ENCODE peak calls at places on chromosomes 6 and 20, in seven cellular contexts. One of them, this sample, is unnamed.

GRCh38 chr6:132316970-132317369 is 84.3 kb downstream of the MOXD1 start:
- DNase-seq in right lobe of liver: no peak
- DNase-seq in tibial nerve: no peak
- DNase-seq in esophagus muscularis mucosa: no peak
- DNase-seq in ascending aorta: no peak
- DNase-seq in CD8-positive, alpha-beta T cell: no peak
- DNase-seq in astrocyte: no peak
- DNase-seq in this sample: no peak

GRCh38 chr6:168163096-168163731 is 84.2 kb upstream of the FRMD1 start:
- DNase-seq in right lobe of liver: no peak
- DNase-seq in tibial nerve: peak; percentile 3
- DNase-seq in esophagus muscularis mucosa: peak; percentile 85
- DNase-seq in ascending aorta: no peak
- DNase-seq in CD8-positive, alpha-beta T cell: no peak
- DNase-seq in astrocyte: peak; percentile 34
- DNase-seq in this sample: no peak

GRCh38 chr6:133641111-133641510 is 247.8 kb upstream of the TCF21 start:
- DNase-seq in right lobe of liver: no peak
- DNase-seq in tibial nerve: no peak
- DNase-seq in esophagus muscularis mucosa: no peak
- DNase-seq in ascending aorta: no peak
- DNase-seq in CD8-positive, alpha-beta T cell: no peak
- DNase-seq in astrocyte: peak; percentile 26
- DNase-seq in this sample: no peak

GRCh38 chr20:13819885-13820645 is 35.2 kb downstream of the NDUFAF5 start:
- DNase-seq in right lobe of liver: peak; percentile 60
- DNase-seq in tibial nerve: no peak
- DNase-seq in esophagus muscularis mucosa: no peak
- DNase-seq in ascending aorta: no peak
- DNase-seq in CD8-positive, alpha-beta T cell: no peak
- DNase-seq in astrocyte: peak; percentile 29
- DNase-seq in this sample: peak; percentile 28

GRCh38 chr6:45728674-45729073 is 287.0 kb downstream of the CLIC5 start:
- DNase-seq in right lobe of liver: no peak
- DNase-seq in tibial nerve: no peak
- DNase-seq in esophagus muscularis mucosa: no peak
- DNase-seq in ascending aorta: no peak
- DNase-seq in CD8-positive, alpha-beta T cell: no peak
- DNase-seq in astrocyte: peak; percentile 68
- DNase-seq in this sample: no peak

GRCh38 chr20:1975251-1975650 is 18.6 kb downstream of the PDYN start:
- DNase-seq in right lobe of liver: no peak
- DNase-seq in tibial nerve: no peak
- DNase-seq in esophagus muscularis mucosa: no peak
- DNase-seq in ascending aorta: no peak
- DNase-seq in CD8-positive, alpha-beta T cell: no peak
- DNase-seq in astrocyte: no peak
- DNase-seq in this sample: no peak

GRCh38 chr20:4957939-4958362 is 43.4 kb downstream of the SLC23A2 start:
- DNase-seq in right lobe of liver: no peak
- DNase-seq in tibial nerve: no peak
- DNase-seq in esophagus muscularis mucosa: no peak
- DNase-seq in ascending aorta: no peak
- DNase-seq in CD8-positive, alpha-beta T cell: no peak
- DNase-seq in astrocyte: peak; percentile 80
- DNase-seq in this sample: no peak

GRCh38 chr20:62590301-62591121 is 51.8 kb upstream of the SLCO4A1 start:
- DNase-seq in right lobe of liver: no peak
- DNase-seq in tibial nerve: no peak
- DNase-seq in esophagus muscularis mucosa: no peak
- DNase-seq in ascending aorta: peak; percentile 72
- DNase-seq in CD8-positive, alpha-beta T cell: no peak
- DNase-seq in astrocyte: peak; percentile 82
- DNase-seq in this sample: peak; percentile 73

GRCh38 chr20:56249244-56249955 is 868 bp downstream of the MC3R start:
- DNase-seq in right lobe of liver: no peak
- DNase-seq in tibial nerve: no peak
- DNase-seq in esophagus muscularis mucosa: no peak
- DNase-seq in ascending aorta: no peak
- DNase-seq in CD8-positive, alpha-beta T cell: no peak
- DNase-seq in astrocyte: no peak
- DNase-seq in this sample: peak; percentile 46

GRCh38 chr6:124819340-124819739 is 142.9 kb upstream of the RNF217 start:
- DNase-seq in right lobe of liver: no peak
- DNase-seq in tibial nerve: no peak
- DNase-seq in esophagus muscularis mucosa: no peak
- DNase-seq in ascending aorta: no peak
- DNase-seq in CD8-positive, alpha-beta T cell: no peak
- DNase-seq in astrocyte: no peak
- DNase-seq in this sample: no peak

GRCh38 chr6:135627092-135627715 is 129.7 kb upstream of the AHI1 start:
- DNase-seq in right lobe of liver: no peak
- DNase-seq in tibial nerve: no peak
- DNase-seq in esophagus muscularis mucosa: no peak
- DNase-seq in ascending aorta: no peak
- DNase-seq in CD8-positive, alpha-beta T cell: no peak
- DNase-seq in astrocyte: no peak
- DNase-seq in this sample: no peak

GRCh38 chr6:45650527-45651135 is 272.9 kb upstream of the SUPT3H start:
- DNase-seq in right lobe of liver: no peak
- DNase-seq in tibial nerve: no peak
- DNase-seq in esophagus muscularis mucosa: no peak
- DNase-seq in ascending aorta: peak; percentile 37
- DNase-seq in CD8-positive, alpha-beta T cell: no peak
- DNase-seq in astrocyte: peak; percentile 96
- DNase-seq in this sample: no peak

GRCh38 chr20:17968366-17969275 is at the start of the genes MGME1 and SNX5:
- DNase-seq in right lobe of liver: peak; percentile 100
- DNase-seq in tibial nerve: peak; percentile 97
- DNase-seq in esophagus muscularis mucosa: peak; percentile 100
- DNase-seq in ascending aorta: peak; percentile 100
- DNase-seq in CD8-positive, alpha-beta T cell: peak; percentile 98
- DNase-seq in astrocyte: peak; percentile 98
- DNase-seq in this sample: peak; percentile 100
- TF ChIP-seq CTCF in right lobe of liver: no peak
- TF ChIP-seq CTCF in tibial nerve: peak; percentile 5
- TF ChIP-seq CTCF in esophagus muscularis mucosa: peak; percentile 4
- TF ChIP-seq CTCF in ascending aorta: no peak
- TF ChIP-seq CTCF in CD8-positive, alpha-beta T cell: no peak
- TF ChIP-seq CTCF in astrocyte: no peak
- TF ChIP-seq CTCF in this sample: no peak

DNA sequence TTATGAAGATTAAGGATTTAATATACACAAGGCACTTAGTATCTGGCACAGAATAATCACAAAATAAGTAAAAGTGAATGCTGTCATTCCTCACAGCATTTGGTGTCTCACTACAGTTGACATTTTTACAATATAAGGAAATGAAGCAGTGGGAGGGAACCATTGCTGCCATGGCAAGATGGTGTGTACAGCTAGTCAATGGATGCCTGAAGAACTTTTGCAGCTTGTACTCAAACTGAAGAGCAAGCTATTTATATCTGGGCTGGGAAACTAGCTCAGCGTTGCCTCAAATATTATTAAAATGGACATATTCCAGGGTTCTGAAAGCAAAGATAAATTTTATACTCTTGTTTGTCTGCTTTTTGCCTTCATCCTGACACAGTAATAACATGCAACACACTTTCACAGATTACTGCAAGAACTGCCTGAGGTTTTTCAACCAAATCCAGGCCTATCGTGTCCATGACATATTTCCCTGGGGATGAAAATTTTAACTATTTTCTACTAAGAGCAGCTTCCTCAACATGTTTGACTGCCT is 156.4 kb upstream of the COL21A1 start:
- DNase-seq in right lobe of liver: no peak
- DNase-seq in tibial nerve: no peak
- DNase-seq in esophagus muscularis mucosa: no peak
- DNase-seq in ascending aorta: no peak
- DNase-seq in CD8-positive, alpha-beta T cell: no peak
- DNase-seq in astrocyte: no peak
- DNase-seq in this sample: no peak
- H3K4me1 ChIP-seq in right lobe of liver: no peaks in the 10 kb centered on the region
- H3K4me1 ChIP-seq in tibial nerve: no peaks in the 10 kb centered on the region
- H3K4me1 ChIP-seq in esophagus muscularis mucosa: peaks cover 15% of the 10 kb centered on the region
- H3K4me1 ChIP-seq in ascending aorta: no peaks in the 10 kb centered on the region
- H3K4me1 ChIP-seq in CD8-positive, alpha-beta T cell: no peaks in the 10 kb centered on the region
- H3K4me1 ChIP-seq in astrocyte: peaks cover 4% of the 10 kb centered on the region
- H3K4me1 ChIP-seq in this sample: no peaks in the 10 kb centered on the region

GRCh38 chr20:46376196-46376785 is 30.1 kb downstream of the ELMO2 start:
- DNase-seq in right lobe of liver: no peak
- DNase-seq in tibial nerve: no peak
- DNase-seq in esophagus muscularis mucosa: no peak
- DNase-seq in ascending aorta: no peak
- DNase-seq in CD8-positive, alpha-beta T cell: no peak
- DNase-seq in astrocyte: no peak
- DNase-seq in this sample: no peak
- H3K36me3 ChIP-seq in right lobe of liver: peaks cover 38% of the 10 kb centered on the region
- H3K36me3 ChIP-seq in tibial nerve: peaks cover 35% of the 10 kb centered on the region
- H3K36me3 ChIP-seq in esophagus muscularis mucosa: peaks cover 100% of the 10 kb centered on the region
- H3K36me3 ChIP-seq in ascending aorta: peaks cover 67% of the 10 kb centered on the region
- H3K36me3 ChIP-seq in CD8-positive, alpha-beta T cell: peaks cover 55% of the 10 kb centered on the region
- H3K36me3 ChIP-seq in astrocyte: peaks cover 45% of the 10 kb centered on the region
- H3K36me3 ChIP-seq in this sample: peaks cover 21% of the 10 kb centered on the region

GRCh38 chr6:127515794-127516675 is 3.1 kb downstream of the MTCL3 start:
- DNase-seq in right lobe of liver: no peak
- DNase-seq in tibial nerve: peak; percentile 33
- DNase-seq in esophagus muscularis mucosa: no peak
- DNase-seq in ascending aorta: peak; percentile 64
- DNase-seq in CD8-positive, alpha-beta T cell: peak; percentile 53
- DNase-seq in astrocyte: peak; percentile 58
- DNase-seq in this sample: peak; percentile 63
- TF ChIP-seq CTCF in right lobe of liver: no peak
- TF ChIP-seq CTCF in tibial nerve: no peak
- TF ChIP-seq CTCF in esophagus muscularis mucosa: no peak
- TF ChIP-seq CTCF in ascending aorta: no peak
- TF ChIP-seq CTCF in CD8-positive, alpha-beta T cell: no peak
- TF ChIP-seq CTCF in astrocyte: no peak
- TF ChIP-seq CTCF in this sample: no peak

GRCh38 chr6:8082572-8082953 is 18.4 kb upstream of the BLOC1S5 start:
- DNase-seq in right lobe of liver: no peak
- DNase-seq in tibial nerve: no peak
- DNase-seq in esophagus muscularis mucosa: no peak
- DNase-seq in ascending aorta: no peak
- DNase-seq in CD8-positive, alpha-beta T cell: no peak
- DNase-seq in astrocyte: no peak
- DNase-seq in this sample: no peak
- H3K4me1 ChIP-seq in right lobe of liver: peaks cover 5% of the 10 kb centered on the region
- H3K4me1 ChIP-seq in tibial nerve: peaks cover 28% of the 10 kb centered on the region
- H3K4me1 ChIP-seq in esophagus muscularis mucosa: peaks cover 27% of the 10 kb centered on the region
- H3K4me1 ChIP-seq in ascending aorta: no peaks in the 10 kb centered on the region
- H3K4me1 ChIP-seq in CD8-positive, alpha-beta T cell: no peaks in the 10 kb centered on the region
- H3K4me1 ChIP-seq in astrocyte: peaks cover 47% of the 10 kb centered on the region
- H3K4me1 ChIP-seq in this sample: peaks cover 22% of the 10 kb centered on the region

This sample was measured in psoas muscle.